ENCODE peak calls at places on chromosomes 2 and 18, in five cellular contexts. Z, B, E, T and C are unnamed samples.
A peak's percentile ranks its signal among the peaks of the same experiment; 100 is the strongest.

GRCh38 chr2:225668606-225669266 is 269.2 kb downstream of the NYAP2 start:
- DNase-seq in E (peak; percentile 10), Z (peak; percentile 32), T (no peak), B (no peak), C (peak; percentile 49)

GRCh38 chr2:138147796-138148195 is 183.5 kb downstream of the HNMT start:
- DNase-seq in Z (no peak), E (no peak), B (no peak), T (no peak), C (no peak)

GRCh38 chr2:109138449-109138848 is 9.4 kb downstream of the SH3RF3 start:
- DNase-seq in Z (no peak), E (no peak), T (no peak), B (no peak), C (no peak)

GRCh38 chr2:157792345-157793052 is 83.6 kb downstream of the ACVR1 start:
- DNase-seq in E (no peak), Z (no peak), T (no peak), B (no peak), C (no peak)

GRCh38 chr2:198351647-198352046 is 547.3 kb downstream of the PLCL1 start:
- DNase-seq in T (no peak), Z (no peak), B (no peak), E (no peak), C (no peak)

GRCh38 chr18:51134721-51135120 is 62.8 kb downstream of the MEX3C start:
- DNase-seq in B (no peak), T (no peak), Z (no peak), E (no peak), C (no peak)

GRCh38 chr2:19754907-19755306 is 146.9 kb downstream of the TTC32 start:
- DNase-seq in E (no peak), B (no peak), T (no peak), Z (no peak), C (no peak)

GRCh38 chr18:59263566-59264135 is 9.6 kb downstream of the RAX start:
- DNase-seq in E (no peak), T (no peak), Z (no peak), B (no peak), C (no peak)

GRCh38 chr2:124915567-124915966 is 890.5 kb downstream of the CNTNAP5 start:
- DNase-seq in Z (no peak), T (no peak), B (no peak), E (no peak), C (no peak)

GRCh38 chr2:24909555-24910177 is 10.4 kb downstream of the ADCY3 start:
- DNase-seq in E (no peak), Z (no peak), T (no peak), B (no peak), C (no peak)

GRCh38 chr2:215010390-215010789 is 128.0 kb downstream of the ABCA12 start:
- DNase-seq in Z (no peak), T (no peak), E (no peak), B (no peak), C (no peak)

GRCh38 chr2:127355407-127356008 is 32.3 kb downstream of the MAP3K2 start:
- DNase-seq in E (no peak), T (no peak), Z (peak; percentile 37), B (no peak), C (no peak)

GRCh38 chr2:54770676-54771075 is 47.2 kb downstream of the EML6 start:
- DNase-seq in E (no peak), Z (no peak), B (no peak), T (no peak), C (no peak)

GRCh38 chr2:133082034-133082433 is 412.0 kb upstream of the LYPD1 start:
- DNase-seq in E (no peak), B (no peak), T (no peak), Z (no peak), C (no peak)

GRCh38 chr18:2197945-2198344 is 373.4 kb downstream of the METTL4 start:
- DNase-seq in B (no peak), T (no peak), Z (no peak), E (no peak), C (no peak)

GRCh38 chr18:70337139-70337972 is 48.5 kb downstream of the SOCS6 start:
- DNase-seq in E (no peak), Z (no peak), T (peak; percentile 20), B (no peak), C (no peak)

GRCh38 chr2:191927991-191928390 is 81.1 kb upstream of the CAVIN2 start:
- DNase-seq in E (no peak), Z (no peak), T (no peak), B (no peak), C (no peak)

GRCh38 chr18:49743296-49743567 is 70.1 kb downstream of the ACAA2 start:
- DNase-seq in T (no peak), E (no peak), B (no peak), Z (no peak), C (no peak)

GRCh38 chr2:159635006-159635746 is 18.8 kb upstream of the BAZ2B start:
- DNase-seq in T (no peak), E (no peak), B (no peak), Z (no peak), C (no peak)

GRCh38 chr2:239667431-239667985 is 266.7 kb upstream of the HDAC4 start:
- DNase-seq in T (no peak), B (no peak), E (no peak), Z (no peak), C (no peak)

GRCh38 chr2:224042191-224042696 is 3.2 kb upstream of the SERPINE2 start:
- DNase-seq in B (no peak), E (no peak), T (no peak), Z (no peak), C (no peak)

GRCh38 chr2:9205963-9206948 is at the start of gene ASAP2:
- DNase-seq in T (peak; percentile 80), E (peak; percentile 67), Z (peak; percentile 82), B (peak; percentile 87), C (peak; percentile 95)

GRCh38 chr2:212905640-212906201 is 245.7 kb downstream of the IKZF2 start:
- DNase-seq in T (no peak), E (no peak), Z (no peak), B (no peak), C (no peak)

GRCh38 chr2:219912530-219912929 is 285.1 kb downstream of the SLC4A3 start:
- DNase-seq in E (no peak), Z (no peak), T (no peak), B (no peak), C (no peak)

GRCh38 chr18:30971338-30971956 is 71.1 kb downstream of the DSC3 start:
- DNase-seq in E (no peak), Z (peak; percentile 21), T (no peak), B (no peak), C (no peak)

GRCh38 chr18:24173997-24174396 is 35.1 kb downstream of the CABYR start:
- DNase-seq in Z (no peak), T (no peak), B (no peak), E (no peak), C (no peak)

GRCh38 chr2:126535408-126535807 is 120.5 kb upstream of the GYPC start:
- DNase-seq in Z (no peak), T (no peak), E (no peak), B (no peak), C (no peak)

GRCh38 chr2:181106789-181107418 is 126.5 kb downstream of the UBE2E3 start:
- DNase-seq in Z (peak; percentile 58), T (no peak), E (no peak), B (no peak), C (no peak)

GRCh38 chr18:67510831-67511230 is 5.7 kb downstream of the DSEL start:
- DNase-seq in B (no peak), Z (no peak), E (no peak), T (no peak), C (no peak)